ENCODE peak calls at places on chromosomes 6 and 20, in six cellular contexts. H is A673, U is cardiac fibroblast, Y is heart right ventricle, M is astrocyte of the spinal cord, I is ascending aorta. W is an unnamed sample.

GRCh38 chr6:168927026-168927425 is 326.6 kb downstream of the THBS2 start:
- DNase-seq in U (no peak), I (no peak), M (no peak), Y (no peak), H (no peak), W (no peak)

GRCh38 chr20:52805128-52805527 is 167.0 kb upstream of the TSHZ2 start:
- DNase-seq in Y (no peak), U (no peak), I (no peak), H (no peak), M (no peak), W (no peak)

GRCh38 chr20:51700809-51701285 is 67.3 kb downstream of the ATP9A start:
- DNase-seq in H (peak), Y (no peak), I (no peak), U (peak), M (peak), W (peak)

GRCh38 chr20:4854502-4854901 is 132.8 kb downstream of the PRND start:
- DNase-seq in U (no peak), Y (no peak), H (no peak), I (no peak), M (no peak), W (no peak)

GRCh38 chr6:82954937-82955577 is 110.6 kb downstream of the UBE3D start:
- DNase-seq in U (peak), I (no peak), H (no peak), M (peak), Y (no peak), W (peak)

GRCh38 chr6:21747441-21747840 is 153.9 kb downstream of the SOX4 start:
- DNase-seq in H (no peak), U (no peak), Y (no peak), I (no peak), M (no peak), W (no peak)

GRCh38 chr20:59745716-59746115 is 141.4 kb downstream of the PHACTR3 start:
- DNase-seq in I (no peak), H (no peak), Y (no peak), M (no peak), U (no peak), W (no peak)

GRCh38 chr6:89734526-89734925 is 85.1 kb downstream of the MDN1 start:
- DNase-seq in U (peak), H (no peak), Y (no peak), I (no peak), M (no peak), W (no peak)

GRCh38 chr20:51481311-51481997 is 61.1 kb downstream of the NFATC2 start:
- DNase-seq in I (no peak), U (no peak), M (no peak), H (no peak), Y (no peak), W (peak)

GRCh38 chr6:21144928-21145327 is 448.6 kb upstream of the SOX4 start:
- DNase-seq in Y (no peak), M (no peak), U (no peak), I (no peak), H (no peak), W (no peak)

GRCh38 chr20:45436732-45437485 is 21.0 kb downstream of the PIGT start:
- DNase-seq in U (peak), H (peak), I (peak), Y (peak), M (peak), W (peak)

GRCh38 chr20:53839423-53840176 is 230.8 kb downstream of the BCAS1 start:
- DNase-seq in I (peak), M (no peak), H (no peak), U (no peak), Y (peak), W (peak)

GRCh38 chr20:15359056-15359455 is 1021.6 kb upstream of the FLRT3 start:
- DNase-seq in I (no peak), Y (no peak), M (peak), H (no peak), U (no peak), W (no peak)

GRCh38 chr6:65633516-65633915 is 73.5 kb downstream of the EYS start:
- DNase-seq in U (no peak), H (no peak), Y (no peak), I (no peak), M (no peak), W (no peak)

GRCh38 chr20:5056801-5057599 is 55.7 kb upstream of the SLC23A2 start:
- DNase-seq in I (peak), M (peak), H (peak), U (peak), Y (peak), W (peak)

GRCh38 chr6:41355952-41356351 is 20.5 kb downstream of the NCR2 start:
- DNase-seq in U (no peak), Y (no peak), I (no peak), M (no peak), H (no peak), W (no peak)

GRCh38 chr6:159804504-159804903 is 4.4 kb downstream of the PNLDC1 start:
- DNase-seq in I (no peak), U (no peak), M (no peak), Y (no peak), H (no peak), W (no peak)

GRCh38 chr6:39389372-39389767 is 66.9 kb upstream of the KCNK16 start:
- DNase-seq in I (no peak), H (peak), Y (no peak), M (no peak), U (peak), W (no peak)

DNA sequence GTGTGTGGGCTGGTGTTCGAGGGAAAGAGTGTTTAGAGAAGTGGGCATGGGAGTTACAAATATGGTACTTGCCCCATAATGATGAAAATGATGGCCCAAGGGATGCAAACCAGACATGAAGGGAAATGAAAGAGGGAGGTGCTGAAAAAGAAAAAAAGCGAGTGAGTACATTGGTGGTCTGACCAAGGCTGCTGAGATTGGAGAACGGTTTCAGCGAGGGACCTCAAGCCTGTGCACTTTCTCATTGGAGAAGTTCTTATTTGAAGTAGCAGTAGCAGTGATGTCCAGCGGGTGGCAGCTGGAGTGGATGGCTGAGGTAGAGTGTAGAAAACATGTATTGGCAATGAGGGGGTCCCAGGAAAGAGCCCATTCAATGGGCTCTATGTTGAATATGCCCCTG is 54.8 kb downstream of the TNFAIP3 start:
- DNase-seq in I (no peak), H (no peak), Y (no peak), U (no peak), M (no peak), W (peak)
- TF ChIP-seq CTCF in I (no peak), H (peak), Y (no peak), U (peak), M (peak), W (no peak)

GRCh38 chr20:58388028-58388601 is 914 bp upstream of the VAPB start:
- DNase-seq in Y (no peak), I (no peak), M (no peak), H (no peak), U (no peak), W (no peak)
- H3K4me3 ChIP-seq in Y (peak), I (peak), M (no peak), H (peak), U (no peak), W (peak)

DNA sequence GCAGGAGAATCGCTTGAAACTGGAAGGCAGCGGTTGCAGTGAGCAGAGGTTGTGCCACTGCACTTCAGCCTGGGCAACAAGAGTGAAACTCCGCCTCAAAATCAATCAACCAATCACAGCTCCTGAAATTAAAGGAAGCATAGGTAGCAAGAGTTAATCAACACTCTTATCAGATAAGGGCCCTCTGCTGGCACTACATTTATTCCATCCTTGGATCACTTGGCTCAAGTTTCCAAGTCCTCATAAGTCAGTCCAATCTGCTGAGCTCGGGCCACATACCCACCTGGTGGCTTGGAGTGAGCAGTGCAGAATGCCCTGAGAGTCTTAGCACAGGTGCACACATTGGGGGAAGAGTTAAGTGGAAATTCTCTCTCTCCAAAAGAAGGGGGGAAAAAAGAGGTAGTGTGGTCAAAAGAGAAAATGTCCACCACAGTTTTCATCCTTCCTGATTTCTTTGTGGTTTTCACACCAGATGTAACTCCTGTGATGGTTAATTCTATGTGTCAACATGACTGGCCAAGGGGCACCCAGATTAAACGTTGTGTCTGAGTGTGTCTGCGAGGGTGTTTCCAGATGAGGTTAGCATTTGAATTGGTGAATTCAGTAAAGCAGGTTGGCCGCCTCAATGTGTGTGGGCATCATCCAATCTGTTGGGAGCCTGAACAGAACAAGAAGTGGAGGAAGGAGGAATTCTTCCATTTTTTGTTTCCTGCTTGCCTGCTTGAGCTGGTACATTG is 14.2 kb upstream of the FAM8A1 start:
- DNase-seq in Y (no peak), I (no peak), M (no peak), U (no peak), H (peak), W (peak)
- TF ChIP-seq CTCF in Y (no peak), I (no peak), M (peak), U (peak), H (peak), W (peak)

GRCh38 chr6:16320533-16321340 is 82.3 kb downstream of the GMPR start:
- DNase-seq in Y (no peak), I (peak), H (no peak), M (no peak), U (peak), W (no peak)

GRCh38 chr6:16318538-16318937 is 80.2 kb downstream of the GMPR start:
- DNase-seq in H (no peak), M (peak), Y (no peak), I (peak), U (peak), W (no peak)

GRCh38 chr6:16318953-16319720 is 80.8 kb downstream of the GMPR start:
- DNase-seq in Y (no peak), U (no peak), I (no peak), H (no peak), M (no peak), W (no peak)

GRCh38 chr6:16321341-16321710 is 82.9 kb downstream of the GMPR start:
- DNase-seq in M (no peak), U (no peak), Y (no peak), H (no peak), I (no peak), W (no peak)

DNA sequence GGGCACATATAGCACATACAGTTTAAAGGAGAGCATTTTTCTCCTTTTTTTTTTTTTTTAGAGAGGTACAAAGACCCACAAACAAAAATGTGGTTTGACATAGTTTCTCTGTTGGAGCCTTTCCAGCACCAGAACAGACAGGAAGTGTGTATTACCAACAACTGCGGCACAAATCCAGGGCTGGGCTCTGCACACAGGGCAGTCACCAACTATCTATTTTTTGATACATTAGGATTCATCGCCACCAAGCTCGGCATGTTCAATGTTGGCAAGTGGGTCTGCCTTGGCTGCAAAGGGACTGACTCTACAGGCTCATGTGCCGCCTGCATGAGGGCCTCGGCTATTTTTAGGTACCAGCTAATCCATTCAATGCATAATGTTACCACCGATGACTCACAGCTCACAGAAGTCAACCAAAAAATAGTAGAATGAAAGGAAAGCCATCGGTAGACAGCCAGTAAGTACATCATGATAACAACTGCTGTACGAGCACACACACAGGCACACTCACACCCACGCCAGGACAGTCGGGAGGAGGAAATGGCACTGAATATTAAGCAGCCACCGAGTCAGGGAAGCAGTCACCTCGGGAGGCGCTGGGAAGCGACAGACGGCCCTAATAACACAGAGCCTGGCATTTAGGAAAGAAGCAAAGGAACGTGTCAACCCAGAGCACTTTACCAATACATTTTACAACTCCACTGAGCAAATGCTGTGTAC is 81.6 kb downstream of the GMPR start:
- DNase-seq in I (peak), H (peak), Y (peak), U (peak), M (peak), W (peak)
- H3K4me3 ChIP-seq in I (peak), H (peak), Y (peak), U (no peak), M (no peak), W (peak)

DNA sequence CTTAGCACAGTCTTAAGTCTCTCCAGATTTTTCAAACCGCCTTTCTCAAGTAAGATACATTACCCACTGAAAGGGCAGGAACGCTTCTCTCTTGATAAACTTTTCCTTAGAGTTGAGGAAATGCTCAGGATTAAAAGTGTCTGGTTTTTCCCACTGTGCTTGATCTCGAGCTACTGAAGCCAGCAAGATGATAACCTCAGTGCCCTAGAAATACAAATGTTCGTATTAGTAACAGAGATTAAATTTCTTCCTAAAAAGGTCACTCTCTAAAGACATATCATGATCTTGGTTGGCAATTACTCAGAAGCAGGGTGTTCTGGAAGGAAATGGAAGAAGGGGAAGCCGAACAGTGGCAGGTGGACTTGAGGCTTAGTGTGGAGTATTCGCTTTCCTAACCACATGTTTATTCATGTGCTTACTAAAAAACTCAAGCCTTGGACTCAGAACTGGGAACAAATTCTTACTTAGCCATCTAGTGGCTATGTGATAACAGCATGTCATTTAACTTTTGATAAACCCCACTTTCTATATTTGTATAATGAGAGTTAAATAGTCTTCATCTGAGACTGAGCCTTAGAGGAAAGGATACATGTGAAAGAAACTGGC is 20.1 kb downstream of the C6orf141 start:
- DNase-seq in M (peak), H (peak), U (peak), Y (no peak), I (no peak), W (no peak)
- TF ChIP-seq CTCF in M (peak), H (peak), U (peak), Y (no peak), I (no peak), W (no peak)